ENCODE peak calls at places on chromosomes 7 and 10, in seven cellular contexts. J, M, H, N, F, A and Z are unnamed samples.

GRCh38 chr10:133139561-133140065 is 20.4 kb upstream of the KNDC1 start:
- DNase-seq in J (no peak), M (no peak), H (no peak), N (no peak), F (no peak), A (peak), Z (peak)

GRCh38 chr7:30796105-30796869 is 25.1 kb downstream of the MINDY4 start:
- DNase-seq in J (no peak), M (peak), H (peak), N (no peak), F (no peak), A (no peak), Z (no peak)

GRCh38 chr10:1715821-1716220 is 21.5 kb downstream of the ADARB2 start:
- DNase-seq in J (no peak), M (peak), H (peak), N (no peak), F (no peak), A (no peak), Z (no peak)

GRCh38 chr7:138926241-138926612 is 55.0 kb downstream of the KIAA1549 start:
- DNase-seq in J (no peak), M (no peak), H (no peak), N (no peak), F (no peak), A (no peak), Z (no peak)

GRCh38 chr7:132738254-132738653 is 162.0 kb upstream of the PLXNA4 start:
- DNase-seq in J (no peak), M (no peak), H (peak), N (peak), F (no peak), A (no peak), Z (no peak)

GRCh38 chr10:23096814-23097549 is 1.6 kb downstream of the MSRB2 start:
- DNase-seq in J (no peak), M (peak), H (peak), N (no peak), F (no peak), A (no peak), Z (no peak)

GRCh38 chr10:102537367-102537766 is 33.6 kb downstream of the SUFU start:
- DNase-seq in J (no peak), M (no peak), H (no peak), N (no peak), F (no peak), A (no peak), Z (no peak)

GRCh38 chr7:97731736-97732370 is at the start of gene TAC1:
- DNase-seq in J (no peak), M (peak), H (peak), N (no peak), F (no peak), A (no peak), Z (no peak)

GRCh38 chr7:98257701-98258100 is 5.7 kb upstream of the TECPR1 start:
- DNase-seq in J (no peak), M (no peak), H (no peak), N (no peak), F (no peak), A (no peak), Z (no peak)

GRCh38 chr7:19061331-19061730 is 56.1 kb downstream of the TWIST1 start:
- DNase-seq in J (no peak), M (no peak), H (peak), N (no peak), F (no peak), A (no peak), Z (no peak)

GRCh38 chr7:51253157-51253556 is 63.5 kb downstream of the COBL start:
- DNase-seq in J (no peak), M (no peak), H (no peak), N (no peak), F (no peak), A (no peak), Z (no peak)

GRCh38 chr7:120502132-120502531 is 229.2 kb downstream of the KCND2 start:
- DNase-seq in J (no peak), M (no peak), H (no peak), N (no peak), F (no peak), A (no peak), Z (no peak)

GRCh38 chr7:23214938-23215337 is 31.6 kb upstream of the GPNMB start:
- DNase-seq in J (no peak), M (no peak), H (no peak), N (no peak), F (no peak), A (no peak), Z (no peak)

GRCh38 chr7:5397657-5398237 is 25.9 kb downstream of the TNRC18 start:
- DNase-seq in J (no peak), M (no peak), H (no peak), N (no peak), F (no peak), A (no peak), Z (no peak)

GRCh38 chr7:77360104-77360503 is 56.0 kb downstream of the GSAP start:
- DNase-seq in J (no peak), M (no peak), H (no peak), N (no peak), F (no peak), A (no peak), Z (no peak)

GRCh38 chr7:73567701-73568685 is 10.4 kb downstream of the TBL2 start:
- DNase-seq in J (no peak), M (no peak), H (no peak), N (no peak), F (no peak), A (no peak), Z (no peak)

GRCh38 chr10:51683031-51683830 is 16.2 kb downstream of the CSTF2T start:
- DNase-seq in J (peak), M (no peak), H (no peak), N (no peak), F (no peak), A (no peak), Z (no peak)

GRCh38 chr7:66224171-66224773 is 19.1 kb downstream of the TPST1 start:
- DNase-seq in J (no peak), M (no peak), H (peak), N (no peak), F (no peak), A (no peak), Z (no peak)

GRCh38 chr7:34260282-34260681 is 354.9 kb downstream of the BMPER start:
- DNase-seq in J (no peak), M (peak), H (peak), N (peak), F (no peak), A (no peak), Z (no peak)

GRCh38 chr7:126486806-126487205 is 765.9 kb downstream of the GRM8 start:
- DNase-seq in J (no peak), M (no peak), H (no peak), N (no peak), F (no peak), A (no peak), Z (no peak)

GRCh38 chr10:63268139-63268797 is 135.1 kb downstream of the NRBF2 start:
- DNase-seq in J (no peak), M (peak), H (peak), N (no peak), F (no peak), A (no peak), Z (no peak)

GRCh38 chr10:113446739-113447138 is 106.1 kb upstream of the HABP2 start:
- DNase-seq in J (no peak), M (peak), H (no peak), N (no peak), F (no peak), A (no peak), Z (no peak)

GRCh38 chr7:18829518-18830252 is 287.8 kb downstream of the TWIST1 start:
- DNase-seq in J (no peak), M (no peak), H (peak), N (no peak), F (no peak), A (no peak), Z (no peak)

GRCh38 chr7:75611557-75612178 is 119.5 kb downstream of the SPDYE5 start:
- DNase-seq in J (peak), M (no peak), H (no peak), N (no peak), F (peak), A (peak), Z (peak)

GRCh38 chr7:41448104-41448503 is 254.8 kb downstream of the INHBA start:
- DNase-seq in J (no peak), M (no peak), H (no peak), N (no peak), F (no peak), A (no peak), Z (no peak)

GRCh38 chr7:37198188-37198905 is 250.3 kb downstream of the ELMO1 start:
- DNase-seq in J (no peak), M (no peak), H (no peak), N (no peak), F (no peak), A (no peak), Z (no peak)

GRCh38 chr7:95684505-95684904 is 87.8 kb upstream of the DYNC1I1 start:
- DNase-seq in J (no peak), M (no peak), H (no peak), N (no peak), F (no peak), A (no peak), Z (no peak)

GRCh38 chr10:32065871-32066270 is 9.6 kb upstream of the KIF5B start:
- DNase-seq in J (no peak), M (peak), H (peak), N (no peak), F (no peak), A (no peak), Z (no peak)

GRCh38 chr10:79438021-79438698 is 7.3 kb downstream of the ZCCHC24 start:
- DNase-seq in J (no peak), M (no peak), H (no peak), N (no peak), F (no peak), A (no peak), Z (no peak)

GRCh38 chr10:88489107-88489506 is 94.0 kb downstream of the RNLS start:
- DNase-seq in J (no peak), M (no peak), H (no peak), N (no peak), F (no peak), A (no peak), Z (no peak)

GRCh38 chr10:24176658-24177057 is 32.3 kb upstream of the KIAA1217 start:
- DNase-seq in J (no peak), M (no peak), H (no peak), N (no peak), F (no peak), A (no peak), Z (no peak)

GRCh38 chr10:133455611-133456031 is 1.9 kb downstream of the SCART1 start:
- DNase-seq in J (no peak), M (no peak), H (no peak), N (no peak), F (no peak), A (peak), Z (no peak)

GRCh38 chr7:26100940-26101339 is 51.1 kb upstream of the NFE2L3 start:
- DNase-seq in J (no peak), M (no peak), H (no peak), N (no peak), F (no peak), A (no peak), Z (no peak)

GRCh38 chr10:29646238-29646902 is 11.6 kb upstream of the SVIL start:
- DNase-seq in J (no peak), M (peak), H (peak), N (no peak), F (no peak), A (no peak), Z (no peak)

GRCh38 chr7:73442903-73443542 is 9.4 kb downstream of the FZD9 start:
- DNase-seq in J (no peak), M (no peak), H (no peak), N (no peak), F (no peak), A (no peak), Z (no peak)

GRCh38 chr7:56007167-56007652 is 42.8 kb downstream of the NIPSNAP2 start:
- DNase-seq in J (no peak), M (peak), H (no peak), N (no peak), F (no peak), A (no peak), Z (no peak)

GRCh38 chr7:108311446-108312168 is 144.6 kb downstream of the NRCAM start:
- DNase-seq in J (no peak), M (no peak), H (peak), N (no peak), F (no peak), A (no peak), Z (no peak)

GRCh38 chr7:108308913-108309312 is 147.3 kb downstream of the NRCAM start:
- DNase-seq in J (no peak), M (no peak), H (peak), N (no peak), F (no peak), A (no peak), Z (no peak)

GRCh38 chr7:108310351-108310750 is 145.9 kb downstream of the NRCAM start:
- DNase-seq in J (no peak), M (no peak), H (no peak), N (no peak), F (no peak), A (no peak), Z (no peak)

GRCh38 chr7:108307246-108307982 is 148.8 kb downstream of the NRCAM start:
- DNase-seq in J (no peak), M (no peak), H (no peak), N (no peak), F (no peak), A (no peak), Z (no peak)

GRCh38 chr7:108308276-108308675 is 148.0 kb downstream of the NRCAM start:
- DNase-seq in J (no peak), M (no peak), H (no peak), N (no peak), F (no peak), A (no peak), Z (no peak)
- H3K4me3 ChIP-seq in J (no peak), M (no peak), H (no peak), N (no peak), F (no peak), A (no peak), Z (no peak)

GRCh38 chr10:82536668-82537067 is 661.7 kb downstream of the NRG3 start:
- DNase-seq in J (no peak), M (no peak), H (no peak), N (no peak), F (no peak), A (no peak), Z (no peak)
- H3K4me3 ChIP-seq in J (no peak), M (no peak), H (no peak), N (no peak), F (no peak), A (no peak), Z (no peak)

DNA sequence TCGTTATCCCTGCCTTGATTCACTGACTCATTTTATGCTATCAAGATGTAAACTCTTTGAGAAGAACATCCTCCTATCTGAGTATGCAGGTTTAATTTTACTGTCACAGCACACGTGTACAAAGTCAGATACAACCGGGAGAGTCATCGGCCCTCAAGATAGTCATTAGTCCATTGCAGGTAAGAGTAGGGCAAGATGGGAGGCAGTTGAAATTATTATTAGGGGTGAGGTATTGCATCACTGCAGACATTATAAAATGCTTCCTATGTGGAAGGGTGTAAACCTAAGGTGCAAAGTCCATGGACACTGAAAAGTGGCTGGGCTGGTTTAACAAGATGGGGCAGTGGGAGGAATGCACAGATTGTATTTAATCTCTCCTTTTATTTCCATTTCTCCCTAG is 113.7 kb downstream of the ARL4A start:
- DNase-seq in J (no peak), M (peak), H (peak), N (peak), F (peak), A (no peak), Z (no peak)
- H3K4me3 ChIP-seq in J (no peak), M (no peak), H (no peak), N (peak), F (no peak), A (no peak), Z (no peak)

DNA sequence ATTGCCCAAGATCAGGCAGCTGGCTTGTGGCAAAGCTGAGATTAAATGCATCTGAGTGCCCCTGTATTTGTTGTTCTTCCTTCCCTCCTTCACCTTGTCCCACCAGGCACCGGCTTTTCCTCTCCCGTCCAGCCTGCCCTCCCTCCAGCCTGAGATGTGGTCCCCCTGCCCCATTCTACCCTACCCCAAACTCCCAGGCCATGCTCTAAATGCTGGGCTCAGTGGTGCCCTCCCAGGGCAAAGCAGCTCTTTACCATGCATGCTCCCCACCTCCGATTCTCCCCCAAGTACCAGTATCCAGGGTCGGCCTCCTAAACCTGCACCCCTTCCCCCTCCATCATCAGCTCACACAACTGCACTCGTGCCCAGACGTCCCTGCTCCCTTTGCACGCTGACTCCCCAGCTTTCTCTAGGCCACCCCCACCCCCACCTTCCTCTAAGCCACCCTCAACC is 36.5 kb downstream of the CALML5 start:
- DNase-seq in J (no peak), M (no peak), H (no peak), N (no peak), F (no peak), A (no peak), Z (no peak)
- H3K4me3 ChIP-seq in J (no peak), M (no peak), H (no peak), N (no peak), F (no peak), A (no peak), Z (no peak)

DNA sequence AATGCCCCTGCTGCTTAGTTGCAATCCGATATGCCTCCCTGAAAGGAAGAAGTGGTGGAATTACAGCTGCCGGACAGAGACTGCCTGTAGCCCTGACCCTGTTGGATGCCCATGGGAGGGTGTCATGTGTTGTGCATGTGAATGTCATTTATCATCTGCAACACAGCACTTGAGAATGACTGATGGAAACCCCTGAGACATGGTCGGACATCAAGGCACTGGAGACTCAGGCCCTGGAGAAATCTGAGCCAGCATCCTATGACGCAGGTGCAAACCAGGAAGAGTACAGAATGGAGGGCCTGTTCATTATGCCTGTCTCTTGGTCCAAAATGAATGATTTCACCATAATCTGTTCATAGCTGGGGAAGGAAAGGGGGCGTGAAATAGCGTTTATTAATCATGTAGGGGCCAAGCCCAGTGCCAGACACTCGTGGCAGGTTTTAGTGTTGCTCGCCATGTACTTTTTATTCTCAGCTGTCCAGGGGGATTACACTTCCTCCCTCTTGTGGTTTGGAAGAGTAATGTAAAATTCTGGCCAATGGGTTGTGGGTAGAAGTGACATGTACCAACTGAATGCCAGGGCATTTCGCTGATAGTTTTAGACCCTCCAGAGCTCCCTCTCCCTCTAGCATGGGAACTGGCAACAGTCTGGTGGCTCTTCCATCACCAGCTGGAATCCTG is 23.0 kb upstream of the LEP start:
- DNase-seq in J (no peak), M (no peak), H (no peak), N (no peak), F (no peak), A (no peak), Z (no peak)
- H3K4me3 ChIP-seq in J (no peak), M (no peak), H (no peak), N (no peak), F (no peak), A (no peak), Z (no peak)

DNA sequence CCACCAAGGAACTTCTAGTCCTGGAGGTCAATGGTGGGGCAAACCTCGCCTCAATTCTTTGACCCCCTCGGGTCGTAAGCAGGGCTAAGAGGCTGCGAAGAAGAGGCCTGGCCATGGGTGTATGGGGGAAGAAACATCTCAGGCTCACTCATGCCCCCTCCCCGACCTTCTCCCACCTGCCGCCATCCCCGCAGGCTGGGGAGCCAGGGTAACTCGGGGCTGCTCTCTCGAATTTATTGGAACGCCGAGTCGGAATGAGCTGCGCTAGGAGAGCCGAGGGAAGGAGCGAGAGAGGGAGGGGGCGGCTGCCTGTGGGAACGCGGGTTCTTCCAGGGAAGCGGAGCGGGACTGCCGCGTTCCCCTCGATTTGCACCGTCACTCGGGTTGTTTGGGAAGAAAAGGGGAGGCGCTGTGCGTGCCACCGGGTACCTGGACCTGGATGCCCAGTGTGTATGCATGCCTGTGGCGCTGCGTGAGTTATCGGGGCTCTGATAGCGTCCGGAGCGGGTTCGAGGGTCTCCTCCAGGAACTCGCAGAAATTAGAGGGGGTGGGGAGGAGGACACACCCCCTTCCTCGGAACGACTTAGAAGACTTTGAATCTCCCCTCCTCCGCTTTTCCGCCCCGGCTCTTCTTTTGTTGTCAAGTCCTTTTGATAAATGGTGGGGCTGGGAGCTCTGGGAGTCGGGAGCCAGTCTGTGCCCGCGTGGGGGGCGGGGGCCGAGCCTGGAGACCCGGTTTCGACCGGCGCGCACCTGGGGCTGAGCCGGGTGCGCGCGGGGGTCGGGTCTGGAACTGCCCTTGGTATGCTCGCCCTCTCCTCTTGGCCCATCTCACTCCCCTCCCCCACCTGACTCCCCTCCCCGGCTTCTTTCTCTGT is 1.8 kb upstream of the ZNF503 start:
- DNase-seq in J (peak), M (peak), H (no peak), N (no peak), F (peak), A (peak), Z (peak)
- H3K4me3 ChIP-seq in J (peak), M (peak), H (peak), N (peak), F (peak), A (peak), Z (peak)

GRCh38 chr10:97632949-97633884 is at the start of gene MORN4:
- DNase-seq in J (peak), M (peak), H (peak), N (peak), F (peak), A (peak), Z (peak)
- H3K4me3 ChIP-seq in J (peak), M (peak), H (peak), N (peak), F (peak), A (peak), Z (peak)